ENCODE peak calls at places on chromosomes 11 and 22, in four cellular contexts. Q is PC-9, H is hepatocyte, J is psoas muscle. R is an unnamed sample. For H3K4me1 and H3K36me3, the result is how much of the 10 kb centered on the place peaks cover.

GRCh38 chr11:91081440-91082088 is 858.7 kb upstream of the CHORDC1 start:
- DNase-seq in Q (peak), H (peak), J (peak), R (no peak)

GRCh38 chr22:32803020-32803758 is 1.7 kb downstream of the TIMP3 start:
- DNase-seq in Q (peak), H (no peak), J (no peak), R (no peak)

GRCh38 chr22:44023404-44024287 is 456 bp upstream of the PARVB start:
- DNase-seq in Q (peak), H (peak), J (peak), R (no peak)

GRCh38 chr11:132414451-132414850 is 1044.0 kb downstream of the NTM start:
- DNase-seq in Q (no peak), H (no peak), J (no peak), R (no peak)

GRCh38 chr11:7869467-7869866 is 61.6 kb downstream of the OR10A6 start:
- DNase-seq in Q (no peak), H (no peak), J (no peak), R (no peak)

GRCh38 chr11:44574620-44575287 is 9.3 kb downstream of the CD82 start:
- DNase-seq in Q (peak), H (no peak), J (no peak), R (no peak)

GRCh38 chr11:28058333-28058732 is 49.6 kb downstream of the KIF18A start:
- DNase-seq in Q (no peak), H (no peak), J (no peak), R (no peak)

GRCh38 chr11:9609841-9610240 is 36.4 kb downstream of the WEE1 start:
- DNase-seq in Q (no peak), H (no peak), J (no peak), R (no peak)

GRCh38 chr11:61671527-61671926 is 8.7 kb upstream of the DAGLA start:
- DNase-seq in Q (peak), H (peak), J (no peak), R (no peak)

GRCh38 chr22:41994506-41994905 is 4.1 kb upstream of the WBP2NL start:
- DNase-seq in Q (no peak), H (no peak), J (no peak), R (no peak)

GRCh38 chr22:39349967-39350802 is at the start of gene SYNGR1:
- DNase-seq in Q (peak), H (peak), J (peak), R (no peak)

GRCh38 chr11:134022748-134023147 is 46.1 kb upstream of the JAM3 start:
- DNase-seq in Q (no peak), H (no peak), J (no peak), R (no peak)

GRCh38 chr22:17387356-17387755 is 18.1 kb downstream of the CECR2 start:
- DNase-seq in Q (no peak), H (no peak), J (no peak), R (no peak)

GRCh38 chr11:57310630-57311086 is 14.1 kb downstream of the TNKS1BP1 start:
- DNase-seq in Q (no peak), H (peak), J (no peak), R (no peak)

GRCh38 chr11:63277345-63277943 is 34.0 kb upstream of the SLC22A25 start:
- DNase-seq in Q (no peak), H (no peak), J (no peak), R (no peak)

GRCh38 chr11:47514825-47515647 is 37.9 kb downstream of the CELF1 start:
- DNase-seq in Q (no peak), H (peak), J (no peak), R (no peak)

GRCh38 chr11:67266424-67267187 is at the start of gene GRK2:
- DNase-seq in Q (peak), H (peak), J (no peak), R (no peak)

DNA sequence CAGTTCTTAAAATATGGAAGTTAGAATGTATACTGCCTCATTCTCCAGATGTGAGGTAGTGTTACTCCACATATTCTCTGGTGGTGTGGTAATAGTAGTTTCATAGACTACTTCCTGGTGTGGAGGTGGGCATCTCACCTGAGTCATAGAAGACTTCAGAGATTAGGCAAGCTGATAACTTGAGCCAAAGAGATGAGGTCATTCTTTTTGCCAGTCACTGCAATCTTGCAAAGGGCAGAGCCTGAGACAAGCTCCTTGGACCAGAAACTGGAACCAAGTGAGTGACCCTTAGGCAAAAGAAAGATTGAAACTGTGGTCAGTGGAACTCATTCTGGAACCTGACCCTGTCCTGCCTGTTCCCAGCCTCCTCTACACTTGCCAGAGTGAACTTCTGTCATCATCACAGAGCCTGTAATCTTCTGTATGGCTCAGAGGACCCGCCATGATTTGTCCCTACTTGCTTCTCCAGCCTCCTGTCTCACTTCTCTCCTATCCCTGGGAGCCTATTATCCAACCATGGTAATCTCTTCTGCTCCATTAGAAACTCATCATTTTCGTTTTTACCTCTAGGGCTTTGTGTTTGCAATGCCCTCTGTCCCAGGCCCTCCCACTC is 10.6 kb upstream of the CCDC83 start:
- DNase-seq in Q (peak), H (peak), J (no peak), R (no peak)
- H3K4me1 ChIP-seq in Q (under half), H (under half), J (under half), R (under half)

DNA sequence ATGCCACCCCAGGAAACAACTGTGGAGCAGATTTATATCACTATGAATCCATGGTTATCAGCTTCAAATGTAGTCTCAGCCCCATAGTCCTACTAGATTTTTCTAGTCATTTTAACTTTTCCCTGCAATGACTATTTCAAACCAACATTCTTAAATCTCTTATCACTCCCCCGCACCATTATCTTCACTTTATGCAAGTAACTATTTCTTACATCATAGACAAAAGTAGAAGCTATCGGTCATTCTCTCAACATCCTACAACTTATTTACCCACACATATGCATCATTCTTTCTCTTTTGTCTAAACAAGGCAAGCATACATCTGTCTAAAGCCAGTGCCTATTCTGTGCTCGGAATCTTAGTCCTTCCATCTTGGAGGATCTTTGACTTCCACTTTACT is 4.4 kb downstream of the TIMM10B start:
- DNase-seq in Q (no peak), H (no peak), J (no peak), R (no peak)
- H3K36me3 ChIP-seq in Q (under half), H (under half), J (under half), R (under half)

GRCh38 chr11:12086271-12087074 is 23.9 kb upstream of the MICAL2 start:
- DNase-seq in Q (peak), H (peak), J (peak), R (no peak)
- H3K4me1 ChIP-seq in Q (half or more), H (under half), J (under half), R (under half)

DNA sequence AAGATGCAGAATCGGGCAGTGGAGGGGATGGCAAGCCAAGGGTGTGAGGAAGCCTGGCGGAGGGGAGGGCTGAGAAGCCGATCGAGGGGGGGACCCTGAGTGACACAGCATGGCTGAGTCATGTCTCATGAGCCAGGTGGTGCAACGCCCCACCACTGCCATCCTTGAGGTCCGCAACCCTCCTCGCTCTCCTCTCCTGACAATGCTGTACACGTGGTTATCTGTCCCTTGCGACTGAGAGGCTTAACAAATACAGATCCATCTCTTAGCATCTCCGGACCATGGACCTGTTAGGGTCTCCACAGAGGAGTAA is 14.2 kb downstream of the SLC22A12 start:
- DNase-seq in Q (no peak), H (no peak), J (no peak), R (no peak)
- H3K36me3 ChIP-seq in Q (under half), H (under half), J (under half), R (under half)

GRCh38 chr22:27214691-27215090 is 557.3 kb downstream of the MIAT start:
- DNase-seq in Q (no peak), H (no peak), J (no peak), R (no peak)
- H3K4me1 ChIP-seq in Q (under half), H (under half), J (under half), R (under half)

GRCh38 chr22:36239401-36240171 is at the start of gene APOL2:
- DNase-seq in Q (peak), H (peak), J (peak), R (peak)
- H3K36me3 ChIP-seq in Q (under half), H (under half), J (under half), R (under half)

GRCh38 chr22:37245740-37246139 is 1.7 kb upstream of the RAC2 start:
- DNase-seq in Q (no peak), H (no peak), J (no peak), R (no peak)

GRCh38 chr22:37249946-37250345 is 5.9 kb upstream of the RAC2 start:
- DNase-seq in Q (no peak), H (no peak), J (no peak), R (no peak)

GRCh38 chr22:37244922-37245722 is 1.1 kb upstream of the RAC2 start:
- DNase-seq in Q (no peak), H (no peak), J (no peak), R (no peak)

GRCh38 chr22:37244114-37244921 is at the start of gene RAC2:
- DNase-seq in Q (peak), H (peak), J (peak), R (no peak)

DNA sequence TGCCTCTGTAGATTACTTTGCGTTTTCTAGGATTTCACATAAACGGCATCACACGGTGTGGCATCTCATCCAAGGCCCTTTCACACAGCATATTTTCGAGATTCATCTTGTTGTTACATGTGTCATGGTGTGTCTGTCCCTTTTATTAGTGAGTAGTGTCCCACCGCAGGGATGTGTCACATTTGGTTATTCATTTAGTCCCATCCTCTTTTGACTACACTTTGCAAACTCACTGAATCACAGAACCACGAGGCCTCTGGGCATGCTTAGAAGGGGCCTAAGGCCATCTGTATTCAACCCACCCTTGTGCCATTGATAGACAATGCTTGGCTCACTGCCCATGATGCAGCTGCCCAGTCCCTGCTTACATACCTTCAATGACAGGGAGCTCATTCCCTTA is 4.2 kb upstream of the RAC2 start:
- DNase-seq in Q (no peak), H (no peak), J (no peak), R (no peak)
- H3K4me1 ChIP-seq in Q (under half), H (under half), J (under half), R (under half)

GRCh38 chr22:36875741-36876140 is 14.9 kb downstream of the NCF4 start:
- DNase-seq in Q (no peak), H (no peak), J (no peak), R (no peak)
- H3K36me3 ChIP-seq in Q (under half), H (under half), J (under half), R (under half)

R was measured in iPS DF 6.9.